ENCODE peak calls at places on chromosomes 7 and 10, in eight cellular contexts. One of them, this sample, is unnamed.

GRCh38 chr10:97737770-97738265 is 890 bp downstream of the ZFYVE27 start:
- DNase-seq in astrocyte: peak; percentile 36
- DNase-seq in naive thymus-derived CD4-positive, alpha-beta T cell: no peak
- DNase-seq in adrenal gland: no peak
- DNase-seq in GM23248: no peak
- DNase-seq in transverse colon: no peak
- DNase-seq in OCI-LY7: no peak
- DNase-seq in endodermal cell: no peak
- DNase-seq in this sample: no peak

GRCh38 chr10:18312385-18313145 is 172.3 kb downstream of the CACNB2 start:
- DNase-seq in GM23248: peak; percentile 77
- DNase-seq in endodermal cell: no peak
- DNase-seq in astrocyte: peak; percentile 34
- DNase-seq in transverse colon: no peak
- DNase-seq in adrenal gland: peak; percentile 46
- DNase-seq in OCI-LY7: peak; percentile 28
- DNase-seq in naive thymus-derived CD4-positive, alpha-beta T cell: no peak
- DNase-seq in this sample: no peak

GRCh38 chr7:74292757-74293576 is 3.8 kb downstream of the CLIP2 start:
- DNase-seq in GM23248: no peak
- DNase-seq in adrenal gland: no peak
- DNase-seq in transverse colon: peak; percentile 87
- DNase-seq in endodermal cell: peak; percentile 49
- DNase-seq in OCI-LY7: no peak
- DNase-seq in astrocyte: no peak
- DNase-seq in naive thymus-derived CD4-positive, alpha-beta T cell: no peak
- DNase-seq in this sample: no peak

GRCh38 chr10:13402016-13402415 is 53.9 kb upstream of the SEPHS1 start:
- DNase-seq in adrenal gland: no peak
- DNase-seq in naive thymus-derived CD4-positive, alpha-beta T cell: no peak
- DNase-seq in OCI-LY7: no peak
- DNase-seq in transverse colon: no peak
- DNase-seq in endodermal cell: no peak
- DNase-seq in astrocyte: no peak
- DNase-seq in GM23248: no peak
- DNase-seq in this sample: no peak

GRCh38 chr10:69363666-69364065 is 53.1 kb downstream of the TACR2 start:
- DNase-seq in endodermal cell: no peak
- DNase-seq in GM23248: no peak
- DNase-seq in OCI-LY7: no peak
- DNase-seq in naive thymus-derived CD4-positive, alpha-beta T cell: no peak
- DNase-seq in transverse colon: no peak
- DNase-seq in astrocyte: no peak
- DNase-seq in adrenal gland: no peak
- DNase-seq in this sample: no peak

GRCh38 chr7:92645531-92646061 is 55.4 kb upstream of the FAM133B start:
- DNase-seq in GM23248: no peak
- DNase-seq in naive thymus-derived CD4-positive, alpha-beta T cell: no peak
- DNase-seq in adrenal gland: peak; percentile 58
- DNase-seq in transverse colon: peak; percentile 75
- DNase-seq in endodermal cell: no peak
- DNase-seq in astrocyte: peak; percentile 46
- DNase-seq in OCI-LY7: peak; percentile 10
- DNase-seq in this sample: no peak

GRCh38 chr7:101636822-101637623 is 7.9 kb upstream of the MYL10 start:
- DNase-seq in adrenal gland: no peak
- DNase-seq in OCI-LY7: no peak
- DNase-seq in naive thymus-derived CD4-positive, alpha-beta T cell: no peak
- DNase-seq in GM23248: no peak
- DNase-seq in transverse colon: no peak
- DNase-seq in astrocyte: no peak
- DNase-seq in endodermal cell: no peak
- DNase-seq in this sample: no peak

GRCh38 chr7:91683823-91684222 is 196.7 kb downstream of the MTERF1 start:
- DNase-seq in transverse colon: no peak
- DNase-seq in naive thymus-derived CD4-positive, alpha-beta T cell: no peak
- DNase-seq in astrocyte: peak; percentile 87
- DNase-seq in endodermal cell: no peak
- DNase-seq in OCI-LY7: no peak
- DNase-seq in adrenal gland: no peak
- DNase-seq in GM23248: peak; percentile 46
- DNase-seq in this sample: no peak

GRCh38 chr7:7251742-7252141 is 69.4 kb downstream of the C1GALT1 start:
- DNase-seq in endodermal cell: no peak
- DNase-seq in astrocyte: no peak
- DNase-seq in transverse colon: no peak
- DNase-seq in GM23248: no peak
- DNase-seq in adrenal gland: no peak
- DNase-seq in naive thymus-derived CD4-positive, alpha-beta T cell: no peak
- DNase-seq in OCI-LY7: peak; percentile 93
- DNase-seq in this sample: no peak
- H3K4me1 ChIP-seq in endodermal cell: no peaks in the 10 kb centered on the region
- H3K4me1 ChIP-seq in astrocyte: no peaks in the 10 kb centered on the region
- H3K4me1 ChIP-seq in transverse colon: no peaks in the 10 kb centered on the region
- H3K4me1 ChIP-seq in GM23248: no peaks in the 10 kb centered on the region
- H3K4me1 ChIP-seq in adrenal gland: no peaks in the 10 kb centered on the region
- H3K4me1 ChIP-seq in naive thymus-derived CD4-positive, alpha-beta T cell: no peaks in the 10 kb centered on the region
- H3K4me1 ChIP-seq in OCI-LY7: peaks cover 71% of the 10 kb centered on the region
- H3K4me1 ChIP-seq in this sample: peaks cover 1% of the 10 kb centered on the region

GRCh38 chr7:13860734-13861133 is 128.7 kb downstream of the ETV1 start:
- DNase-seq in GM23248: peak; percentile 14
- DNase-seq in naive thymus-derived CD4-positive, alpha-beta T cell: no peak
- DNase-seq in astrocyte: no peak
- DNase-seq in transverse colon: no peak
- DNase-seq in adrenal gland: no peak
- DNase-seq in OCI-LY7: no peak
- DNase-seq in endodermal cell: no peak
- DNase-seq in this sample: no peak
- H3K9me3 ChIP-seq in GM23248: no peaks in the 10 kb centered on the region
- H3K9me3 ChIP-seq in naive thymus-derived CD4-positive, alpha-beta T cell: no peaks in the 10 kb centered on the region
- H3K9me3 ChIP-seq in astrocyte: no peaks in the 10 kb centered on the region
- H3K9me3 ChIP-seq in transverse colon: no peaks in the 10 kb centered on the region
- H3K9me3 ChIP-seq in adrenal gland: no peaks in the 10 kb centered on the region
- H3K9me3 ChIP-seq in OCI-LY7: no peaks in the 10 kb centered on the region
- H3K9me3 ChIP-seq in endodermal cell: no peaks in the 10 kb centered on the region
- H3K9me3 ChIP-seq in this sample: no peaks in the 10 kb centered on the region

GRCh38 chr7:7761974-7762769 is 43.8 kb upstream of the RPA3 start:
- DNase-seq in adrenal gland: no peak
- DNase-seq in astrocyte: peak; percentile 15
- DNase-seq in naive thymus-derived CD4-positive, alpha-beta T cell: peak; percentile 57
- DNase-seq in GM23248: peak; percentile 63
- DNase-seq in endodermal cell: no peak
- DNase-seq in transverse colon: no peak
- DNase-seq in OCI-LY7: peak; percentile 26
- DNase-seq in this sample: no peak

GRCh38 chr7:7766671-7767070 is 48.3 kb upstream of the RPA3 start:
- DNase-seq in endodermal cell: no peak
- DNase-seq in GM23248: peak; percentile 6
- DNase-seq in astrocyte: no peak
- DNase-seq in naive thymus-derived CD4-positive, alpha-beta T cell: no peak
- DNase-seq in adrenal gland: peak; percentile 22
- DNase-seq in OCI-LY7: no peak
- DNase-seq in transverse colon: no peak
- DNase-seq in this sample: no peak

GRCh38 chr7:7761340-7761973 is 43.0 kb upstream of the RPA3 start:
- DNase-seq in adrenal gland: no peak
- DNase-seq in astrocyte: peak; percentile 48
- DNase-seq in endodermal cell: no peak
- DNase-seq in naive thymus-derived CD4-positive, alpha-beta T cell: peak; percentile 59
- DNase-seq in GM23248: peak; percentile 74
- DNase-seq in OCI-LY7: peak; percentile 68
- DNase-seq in transverse colon: no peak
- DNase-seq in this sample: no peak

GRCh38 chr7:7765422-7765821 is 47.0 kb upstream of the RPA3 start:
- DNase-seq in adrenal gland: no peak
- DNase-seq in OCI-LY7: no peak
- DNase-seq in GM23248: peak; percentile 3
- DNase-seq in astrocyte: no peak
- DNase-seq in naive thymus-derived CD4-positive, alpha-beta T cell: no peak
- DNase-seq in transverse colon: no peak
- DNase-seq in endodermal cell: no peak
- DNase-seq in this sample: no peak

GRCh38 chr7:7764515-7765138 is 46.2 kb upstream of the RPA3 start:
- DNase-seq in endodermal cell: no peak
- DNase-seq in transverse colon: no peak
- DNase-seq in GM23248: no peak
- DNase-seq in naive thymus-derived CD4-positive, alpha-beta T cell: peak; percentile 61
- DNase-seq in adrenal gland: no peak
- DNase-seq in astrocyte: no peak
- DNase-seq in OCI-LY7: no peak
- DNase-seq in this sample: no peak
- H3K27ac ChIP-seq in endodermal cell: no peak overlapping the region
- H3K27ac ChIP-seq in transverse colon: no peak overlapping the region
- H3K27ac ChIP-seq in GM23248: no peak overlapping the region
- H3K27ac ChIP-seq in naive thymus-derived CD4-positive, alpha-beta T cell: peak overlapping the region; percentile 65
- H3K27ac ChIP-seq in adrenal gland: no peak overlapping the region
- H3K27ac ChIP-seq in astrocyte: no peak overlapping the region
- H3K27ac ChIP-seq in OCI-LY7: no peak overlapping the region
- H3K27ac ChIP-seq in this sample: no peak overlapping the region

DNA sequence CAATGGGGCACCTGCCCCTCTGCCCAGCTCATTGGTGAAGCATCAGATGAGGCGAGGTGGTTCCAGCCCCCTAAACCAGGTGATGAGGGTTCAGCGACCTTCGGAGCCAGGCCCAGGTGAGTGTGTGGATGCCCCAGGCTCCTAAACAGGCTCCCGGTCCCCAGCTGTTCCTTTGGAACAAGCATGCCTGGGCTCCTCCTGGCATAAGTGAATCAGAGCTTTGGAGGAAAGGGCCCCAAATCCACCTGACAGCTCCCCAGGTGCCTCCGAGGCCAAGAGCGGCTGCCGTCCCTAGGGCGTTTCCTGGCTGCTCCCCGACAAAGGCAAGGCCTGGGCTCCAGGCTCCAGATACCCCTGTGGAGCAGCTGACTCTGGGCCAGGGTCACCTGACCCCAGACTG is 61.3 kb downstream of the YKT6 start:
- DNase-seq in adrenal gland: no peak
- DNase-seq in astrocyte: no peak
- DNase-seq in OCI-LY7: no peak
- DNase-seq in transverse colon: no peak
- DNase-seq in endodermal cell: no peak
- DNase-seq in naive thymus-derived CD4-positive, alpha-beta T cell: no peak
- DNase-seq in GM23248: no peak
- DNase-seq in this sample: no peak
- H3K4me1 ChIP-seq in adrenal gland: peaks cover 25% of the 10 kb centered on the region
- H3K4me1 ChIP-seq in astrocyte: peaks cover 30% of the 10 kb centered on the region
- H3K4me1 ChIP-seq in OCI-LY7: peaks cover 14% of the 10 kb centered on the region
- H3K4me1 ChIP-seq in transverse colon: peaks cover 15% of the 10 kb centered on the region
- H3K4me1 ChIP-seq in endodermal cell: no peaks in the 10 kb centered on the region
- H3K4me1 ChIP-seq in naive thymus-derived CD4-positive, alpha-beta T cell: peaks cover 17% of the 10 kb centered on the region
- H3K4me1 ChIP-seq in GM23248: peaks cover 26% of the 10 kb centered on the region
- H3K4me1 ChIP-seq in this sample: peaks cover 86% of the 10 kb centered on the region

DNA sequence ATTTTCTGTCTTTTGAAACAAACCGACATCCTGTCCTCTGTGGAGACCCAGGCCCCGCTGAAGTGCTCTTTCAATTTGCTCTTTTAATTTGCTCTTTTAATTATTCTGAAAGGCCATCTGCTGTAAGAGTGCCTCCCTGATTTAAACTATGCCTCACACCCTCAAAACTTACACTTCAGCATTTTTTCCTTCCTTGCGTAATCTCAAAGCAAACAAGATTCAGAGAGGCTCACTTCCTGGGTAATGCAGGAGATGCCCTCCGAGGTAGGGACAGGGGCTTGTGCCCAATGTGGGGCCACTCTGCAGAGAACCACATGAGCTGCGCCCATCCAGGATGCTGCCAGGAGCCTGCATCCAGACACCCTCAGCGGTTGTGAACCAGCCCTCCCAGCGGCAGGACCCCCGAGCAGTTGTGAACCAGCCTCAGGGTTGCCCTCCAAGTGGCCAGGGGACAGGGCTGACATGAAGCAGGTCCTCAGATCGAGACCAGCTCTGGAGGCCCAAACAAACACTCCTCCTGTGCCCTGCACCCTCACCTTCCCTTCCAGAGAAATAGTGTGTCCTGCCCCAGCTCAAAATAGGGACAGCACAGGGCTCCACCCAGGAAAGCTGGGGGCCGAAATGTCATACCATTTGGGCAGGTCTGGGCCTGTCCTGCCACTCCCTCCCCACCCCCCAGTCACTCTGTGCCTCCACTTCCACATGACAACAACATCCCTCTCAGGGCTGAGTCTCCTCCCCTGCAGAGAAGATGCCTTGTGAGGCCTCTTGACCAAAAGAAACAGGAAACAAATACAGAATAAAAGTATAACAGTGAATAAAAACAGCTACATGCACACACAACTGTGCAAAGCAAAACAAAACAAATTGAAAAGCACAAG is 190.4 kb downstream of the PTPRN2 start:
- DNase-seq in GM23248: no peak
- DNase-seq in endodermal cell: no peak
- DNase-seq in adrenal gland: no peak
- DNase-seq in OCI-LY7: no peak
- DNase-seq in transverse colon: no peak
- DNase-seq in astrocyte: no peak
- DNase-seq in naive thymus-derived CD4-positive, alpha-beta T cell: no peak
- DNase-seq in this sample: no peak
- H3K9me3 ChIP-seq in GM23248: no peaks in the 10 kb centered on the region
- H3K9me3 ChIP-seq in endodermal cell: peaks cover 60% of the 10 kb centered on the region
- H3K9me3 ChIP-seq in adrenal gland: no peaks in the 10 kb centered on the region
- H3K9me3 ChIP-seq in OCI-LY7: peaks cover 4% of the 10 kb centered on the region
- H3K9me3 ChIP-seq in transverse colon: peaks cover 4% of the 10 kb centered on the region
- H3K9me3 ChIP-seq in astrocyte: no peaks in the 10 kb centered on the region
- H3K9me3 ChIP-seq in naive thymus-derived CD4-positive, alpha-beta T cell: no peaks in the 10 kb centered on the region
- H3K9me3 ChIP-seq in this sample: peaks cover 3% of the 10 kb centered on the region

GRCh38 chr7:105590793-105591192 is 9.5 kb upstream of the EFCAB10 start:
- DNase-seq in OCI-LY7: no peak
- DNase-seq in astrocyte: no peak
- DNase-seq in transverse colon: no peak
- DNase-seq in adrenal gland: no peak
- DNase-seq in GM23248: no peak
- DNase-seq in endodermal cell: no peak
- DNase-seq in naive thymus-derived CD4-positive, alpha-beta T cell: no peak
- DNase-seq in this sample: no peak
- H3K27ac ChIP-seq in OCI-LY7: no peak overlapping the region
- H3K27ac ChIP-seq in astrocyte: no peak overlapping the region
- H3K27ac ChIP-seq in transverse colon: no peak overlapping the region
- H3K27ac ChIP-seq in adrenal gland: no peak overlapping the region
- H3K27ac ChIP-seq in GM23248: no peak overlapping the region
- H3K27ac ChIP-seq in endodermal cell: no peak overlapping the region
- H3K27ac ChIP-seq in naive thymus-derived CD4-positive, alpha-beta T cell: no peak overlapping the region
- H3K27ac ChIP-seq in this sample: no peak overlapping the region

DNA sequence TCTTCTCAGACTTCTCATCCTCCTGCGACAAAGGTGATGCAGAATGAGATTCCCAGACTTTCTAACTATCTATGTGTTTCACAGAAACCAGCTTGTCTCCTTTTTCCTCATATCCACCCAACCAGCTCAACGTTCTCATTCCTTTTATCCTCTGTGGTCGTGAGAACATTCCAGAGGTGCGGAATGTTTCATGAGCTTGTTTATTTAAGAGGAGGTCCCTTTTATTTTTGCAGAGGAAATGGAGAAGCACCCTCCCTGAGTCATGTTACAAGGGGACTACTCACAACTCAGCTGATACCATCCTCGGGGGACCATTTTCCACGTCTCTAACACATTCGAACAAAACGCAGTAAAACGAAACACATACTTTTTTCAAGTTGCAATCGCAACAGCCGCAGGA is 93.2 kb downstream of the ZRANB1 start:
- DNase-seq in adrenal gland: no peak
- DNase-seq in transverse colon: no peak
- DNase-seq in GM23248: peak; percentile 84
- DNase-seq in OCI-LY7: no peak
- DNase-seq in naive thymus-derived CD4-positive, alpha-beta T cell: no peak
- DNase-seq in endodermal cell: no peak
- DNase-seq in astrocyte: peak; percentile 98
- DNase-seq in this sample: no peak
- H3K4me1 ChIP-seq in adrenal gland: peaks cover 34% of the 10 kb centered on the region
- H3K4me1 ChIP-seq in transverse colon: peaks cover 27% of the 10 kb centered on the region
- H3K4me1 ChIP-seq in GM23248: peaks cover 29% of the 10 kb centered on the region
- H3K4me1 ChIP-seq in OCI-LY7: no peaks in the 10 kb centered on the region
- H3K4me1 ChIP-seq in naive thymus-derived CD4-positive, alpha-beta T cell: no peaks in the 10 kb centered on the region
- H3K4me1 ChIP-seq in endodermal cell: peaks cover 6% of the 10 kb centered on the region
- H3K4me1 ChIP-seq in astrocyte: peaks cover 51% of the 10 kb centered on the region
- H3K4me1 ChIP-seq in this sample: peaks cover 82% of the 10 kb centered on the region

GRCh38 chr10:105502076-105502475 is 861.0 kb downstream of the SORCS3 start:
- DNase-seq in GM23248: no peak
- DNase-seq in transverse colon: no peak
- DNase-seq in adrenal gland: no peak
- DNase-seq in astrocyte: no peak
- DNase-seq in endodermal cell: no peak
- DNase-seq in naive thymus-derived CD4-positive, alpha-beta T cell: no peak
- DNase-seq in OCI-LY7: no peak
- DNase-seq in this sample: no peak
- H3K9me3 ChIP-seq in GM23248: no peaks in the 10 kb centered on the region
- H3K9me3 ChIP-seq in transverse colon: no peaks in the 10 kb centered on the region
- H3K9me3 ChIP-seq in adrenal gland: no peaks in the 10 kb centered on the region
- H3K9me3 ChIP-seq in astrocyte: no peaks in the 10 kb centered on the region
- H3K9me3 ChIP-seq in endodermal cell: no peaks in the 10 kb centered on the region
- H3K9me3 ChIP-seq in naive thymus-derived CD4-positive, alpha-beta T cell: no peaks in the 10 kb centered on the region
- H3K9me3 ChIP-seq in OCI-LY7: no peaks in the 10 kb centered on the region
- H3K9me3 ChIP-seq in this sample: no peaks in the 10 kb centered on the region

This sample was measured in psoas muscle.